ENCODE peak calls at places on chromosomes 11 and 22, in eight cellular contexts. One of them, this sample, is unnamed.

GRCh38 chr11:10317281-10317755 is 12.4 kb downstream of the ADM start:
- DNase-seq in brain pericyte: no peak
- DNase-seq in Calu3: no peak
- DNase-seq in CD8-positive, alpha-beta T cell: no peak
- DNase-seq in lower leg skin: no peak
- DNase-seq in GM10248: peak
- DNase-seq in fibroblast of pulmonary artery: no peak
- DNase-seq in left lung: no peak
- DNase-seq in this sample: peak

GRCh38 chr11:61512435-61512834 is 3.9 kb downstream of the LRRC10B start:
- DNase-seq in brain pericyte: no peak
- DNase-seq in Calu3: no peak
- DNase-seq in CD8-positive, alpha-beta T cell: no peak
- DNase-seq in lower leg skin: no peak
- DNase-seq in GM10248: no peak
- DNase-seq in fibroblast of pulmonary artery: no peak
- DNase-seq in left lung: no peak
- DNase-seq in this sample: no peak

GRCh38 chr11:28464252-28464867 is 356.2 kb downstream of the METTL15 start:
- DNase-seq in brain pericyte: no peak
- DNase-seq in Calu3: no peak
- DNase-seq in CD8-positive, alpha-beta T cell: no peak
- DNase-seq in lower leg skin: no peak
- DNase-seq in GM10248: no peak
- DNase-seq in fibroblast of pulmonary artery: peak
- DNase-seq in left lung: no peak
- DNase-seq in this sample: peak

GRCh38 chr22:27879923-27880322 is 39.1 kb downstream of the PITPNB start:
- DNase-seq in brain pericyte: no peak
- DNase-seq in Calu3: peak
- DNase-seq in CD8-positive, alpha-beta T cell: no peak
- DNase-seq in lower leg skin: no peak
- DNase-seq in GM10248: peak
- DNase-seq in fibroblast of pulmonary artery: peak
- DNase-seq in left lung: no peak
- DNase-seq in this sample: peak

GRCh38 chr11:67544591-67545242 is 21.5 kb upstream of the CABP2 start:
- DNase-seq in brain pericyte: no peak
- DNase-seq in Calu3: peak
- DNase-seq in CD8-positive, alpha-beta T cell: no peak
- DNase-seq in lower leg skin: no peak
- DNase-seq in GM10248: no peak
- DNase-seq in fibroblast of pulmonary artery: no peak
- DNase-seq in left lung: no peak
- DNase-seq in this sample: no peak

GRCh38 chr11:87180743-87181142 is 143.0 kb downstream of the TMEM135 start:
- DNase-seq in brain pericyte: no peak
- DNase-seq in Calu3: no peak
- DNase-seq in CD8-positive, alpha-beta T cell: no peak
- DNase-seq in lower leg skin: no peak
- DNase-seq in GM10248: no peak
- DNase-seq in fibroblast of pulmonary artery: peak
- DNase-seq in left lung: no peak
- DNase-seq in this sample: peak

GRCh38 chr11:46127150-46127638 is 5.9 kb upstream of the PHF21A start:
- DNase-seq in brain pericyte: no peak
- DNase-seq in Calu3: peak
- DNase-seq in CD8-positive, alpha-beta T cell: peak
- DNase-seq in lower leg skin: peak
- DNase-seq in GM10248: peak
- DNase-seq in fibroblast of pulmonary artery: peak
- DNase-seq in left lung: no peak
- DNase-seq in this sample: peak

GRCh38 chr11:77172666-77172982 is 44.6 kb downstream of the MYO7A start:
- DNase-seq in brain pericyte: no peak
- DNase-seq in Calu3: no peak
- DNase-seq in CD8-positive, alpha-beta T cell: no peak
- DNase-seq in lower leg skin: no peak
- DNase-seq in GM10248: no peak
- DNase-seq in fibroblast of pulmonary artery: no peak
- DNase-seq in left lung: peak
- DNase-seq in this sample: no peak

GRCh38 chr22:29780781-29781676 is 13.9 kb downstream of the UQCR10 start:
- DNase-seq in brain pericyte: no peak
- DNase-seq in Calu3: peak
- DNase-seq in CD8-positive, alpha-beta T cell: no peak
- DNase-seq in lower leg skin: no peak
- DNase-seq in GM10248: no peak
- DNase-seq in fibroblast of pulmonary artery: peak
- DNase-seq in left lung: no peak
- DNase-seq in this sample: peak

GRCh38 chr22:41171996-41172395 is 33.1 kb upstream of the L3MBTL2 start:
- DNase-seq in brain pericyte: no peak
- DNase-seq in Calu3: no peak
- DNase-seq in CD8-positive, alpha-beta T cell: no peak
- DNase-seq in lower leg skin: no peak
- DNase-seq in GM10248: no peak
- DNase-seq in fibroblast of pulmonary artery: no peak
- DNase-seq in left lung: no peak
- DNase-seq in this sample: no peak

GRCh38 chr11:100640646-100641045 is 46.4 kb upstream of the ARHGAP42 start:
- DNase-seq in brain pericyte: no peak
- DNase-seq in Calu3: no peak
- DNase-seq in CD8-positive, alpha-beta T cell: no peak
- DNase-seq in lower leg skin: no peak
- DNase-seq in GM10248: no peak
- DNase-seq in fibroblast of pulmonary artery: no peak
- DNase-seq in left lung: no peak
- DNase-seq in this sample: no peak

GRCh38 chr11:206002-206384 is 1.2 kb downstream of the BET1L start:
- DNase-seq in brain pericyte: no peak
- DNase-seq in Calu3: no peak
- DNase-seq in CD8-positive, alpha-beta T cell: peak
- DNase-seq in lower leg skin: peak
- DNase-seq in GM10248: no peak
- DNase-seq in fibroblast of pulmonary artery: no peak
- DNase-seq in left lung: no peak
- DNase-seq in this sample: no peak

GRCh38 chr11:117180020-117180419 is 1.5 kb downstream of the SIDT2 start:
- DNase-seq in brain pericyte: no peak
- DNase-seq in Calu3: no peak
- DNase-seq in CD8-positive, alpha-beta T cell: peak
- DNase-seq in lower leg skin: no peak
- DNase-seq in GM10248: peak
- DNase-seq in fibroblast of pulmonary artery: no peak
- DNase-seq in left lung: no peak
- DNase-seq in this sample: peak

GRCh38 chr22:21766933-21767462 is 31.4 kb upstream of the YPEL1 start:
- DNase-seq in brain pericyte: no peak
- DNase-seq in Calu3: no peak
- DNase-seq in CD8-positive, alpha-beta T cell: peak
- DNase-seq in lower leg skin: no peak
- DNase-seq in GM10248: peak
- DNase-seq in fibroblast of pulmonary artery: no peak
- DNase-seq in left lung: no peak
- DNase-seq in this sample: no peak

GRCh38 chr11:119713361-119714040 is 15.5 kb downstream of the NECTIN1 start:
- DNase-seq in brain pericyte: no peak
- DNase-seq in Calu3: no peak
- DNase-seq in CD8-positive, alpha-beta T cell: no peak
- DNase-seq in lower leg skin: no peak
- DNase-seq in GM10248: no peak
- DNase-seq in fibroblast of pulmonary artery: no peak
- DNase-seq in left lung: no peak
- DNase-seq in this sample: no peak

GRCh38 chr11:90476442-90477007 is 253.7 kb upstream of the CHORDC1 start:
- DNase-seq in brain pericyte: no peak
- DNase-seq in Calu3: peak
- DNase-seq in CD8-positive, alpha-beta T cell: no peak
- DNase-seq in lower leg skin: peak
- DNase-seq in GM10248: no peak
- DNase-seq in fibroblast of pulmonary artery: peak
- DNase-seq in left lung: no peak
- DNase-seq in this sample: peak

GRCh38 chr22:42720263-42721044 is at the start of gene A4GALT:
- DNase-seq in brain pericyte: no peak
- DNase-seq in Calu3: peak
- DNase-seq in CD8-positive, alpha-beta T cell: no peak
- DNase-seq in lower leg skin: no peak
- DNase-seq in GM10248: peak
- DNase-seq in fibroblast of pulmonary artery: no peak
- DNase-seq in left lung: no peak
- DNase-seq in this sample: peak

GRCh38 chr22:41863472-41863871 is 30.6 kb downstream of the SREBF2 start:
- DNase-seq in brain pericyte: no peak
- DNase-seq in Calu3: no peak
- DNase-seq in CD8-positive, alpha-beta T cell: no peak
- DNase-seq in lower leg skin: no peak
- DNase-seq in GM10248: no peak
- DNase-seq in fibroblast of pulmonary artery: no peak
- DNase-seq in left lung: no peak
- DNase-seq in this sample: no peak

GRCh38 chr11:773425-773824 is 3.9 kb downstream of the GATD1 start:
- DNase-seq in brain pericyte: no peak
- DNase-seq in Calu3: no peak
- DNase-seq in CD8-positive, alpha-beta T cell: no peak
- DNase-seq in lower leg skin: no peak
- DNase-seq in GM10248: no peak
- DNase-seq in fibroblast of pulmonary artery: no peak
- DNase-seq in left lung: no peak
- DNase-seq in this sample: peak

GRCh38 chr11:94131363-94132115 is 2.9 kb downstream of the PANX1 start:
- DNase-seq in brain pericyte: no peak
- DNase-seq in Calu3: no peak
- DNase-seq in CD8-positive, alpha-beta T cell: no peak
- DNase-seq in lower leg skin: no peak
- DNase-seq in GM10248: no peak
- DNase-seq in fibroblast of pulmonary artery: peak
- DNase-seq in left lung: no peak
- DNase-seq in this sample: peak

GRCh38 chr22:49301398-49302149 is 526.1 kb downstream of the BRD1 start:
- DNase-seq in brain pericyte: no peak
- DNase-seq in Calu3: no peak
- DNase-seq in CD8-positive, alpha-beta T cell: peak
- DNase-seq in lower leg skin: no peak
- DNase-seq in GM10248: no peak
- DNase-seq in fibroblast of pulmonary artery: no peak
- DNase-seq in left lung: peak
- DNase-seq in this sample: no peak

GRCh38 chr11:33018005-33018404 is 2.3 kb downstream of the DEPDC7 start:
- DNase-seq in brain pericyte: no peak
- DNase-seq in Calu3: no peak
- DNase-seq in CD8-positive, alpha-beta T cell: no peak
- DNase-seq in lower leg skin: no peak
- DNase-seq in GM10248: no peak
- DNase-seq in fibroblast of pulmonary artery: no peak
- DNase-seq in left lung: no peak
- DNase-seq in this sample: no peak

GRCh38 chr22:49349841-49350381 is 477.8 kb downstream of the BRD1 start:
- DNase-seq in brain pericyte: no peak
- DNase-seq in Calu3: no peak
- DNase-seq in CD8-positive, alpha-beta T cell: no peak
- DNase-seq in lower leg skin: no peak
- DNase-seq in GM10248: no peak
- DNase-seq in fibroblast of pulmonary artery: no peak
- DNase-seq in left lung: peak
- DNase-seq in this sample: no peak

GRCh38 chr22:44256085-44256484 is 56.7 kb downstream of the SHISAL1 start:
- DNase-seq in brain pericyte: no peak
- DNase-seq in Calu3: no peak
- DNase-seq in CD8-positive, alpha-beta T cell: peak
- DNase-seq in lower leg skin: no peak
- DNase-seq in GM10248: no peak
- DNase-seq in fibroblast of pulmonary artery: no peak
- DNase-seq in left lung: no peak
- DNase-seq in this sample: no peak

GRCh38 chr11:47067401-47067800 is 109.3 kb downstream of the ARFGAP2 start:
- DNase-seq in brain pericyte: no peak
- DNase-seq in Calu3: peak
- DNase-seq in CD8-positive, alpha-beta T cell: no peak
- DNase-seq in lower leg skin: no peak
- DNase-seq in GM10248: no peak
- DNase-seq in fibroblast of pulmonary artery: no peak
- DNase-seq in left lung: no peak
- DNase-seq in this sample: no peak

GRCh38 chr11:91804057-91804456 is 420.6 kb upstream of the FAT3 start:
- DNase-seq in brain pericyte: no peak
- DNase-seq in Calu3: no peak
- DNase-seq in CD8-positive, alpha-beta T cell: no peak
- DNase-seq in lower leg skin: no peak
- DNase-seq in GM10248: no peak
- DNase-seq in fibroblast of pulmonary artery: peak
- DNase-seq in left lung: no peak
- DNase-seq in this sample: peak

GRCh38 chr11:106087815-106088435 is 10.5 kb downstream of the AASDHPPT start:
- DNase-seq in brain pericyte: no peak
- DNase-seq in Calu3: peak
- DNase-seq in CD8-positive, alpha-beta T cell: peak
- DNase-seq in lower leg skin: peak
- DNase-seq in GM10248: no peak
- DNase-seq in fibroblast of pulmonary artery: peak
- DNase-seq in left lung: no peak
- DNase-seq in this sample: peak

GRCh38 chr11:34331736-34332135 is 26.1 kb downstream of the ABTB2 start:
- DNase-seq in brain pericyte: no peak
- DNase-seq in Calu3: no peak
- DNase-seq in CD8-positive, alpha-beta T cell: no peak
- DNase-seq in lower leg skin: no peak
- DNase-seq in GM10248: no peak
- DNase-seq in fibroblast of pulmonary artery: no peak
- DNase-seq in left lung: no peak
- DNase-seq in this sample: no peak

GRCh38 chr11:126167476-126167875 is 44.0 kb downstream of the RPUSD4 start:
- DNase-seq in brain pericyte: no peak
- DNase-seq in Calu3: no peak
- DNase-seq in CD8-positive, alpha-beta T cell: no peak
- DNase-seq in lower leg skin: no peak
- DNase-seq in GM10248: no peak
- DNase-seq in fibroblast of pulmonary artery: no peak
- DNase-seq in left lung: no peak
- DNase-seq in this sample: peak

GRCh38 chr11:107856981-107857517 is 1.5 kb downstream of the SLC35F2 start:
- DNase-seq in brain pericyte: no peak
- DNase-seq in Calu3: peak
- DNase-seq in CD8-positive, alpha-beta T cell: no peak
- DNase-seq in lower leg skin: peak
- DNase-seq in GM10248: no peak
- DNase-seq in fibroblast of pulmonary artery: no peak
- DNase-seq in left lung: no peak
- DNase-seq in this sample: no peak

GRCh38 chr11:119095066-119095880 is 6.4 kb downstream of the DPAGT1 start:
- DNase-seq in brain pericyte: peak
- DNase-seq in Calu3: peak
- DNase-seq in CD8-positive, alpha-beta T cell: peak
- DNase-seq in lower leg skin: peak
- DNase-seq in GM10248: peak
- DNase-seq in fibroblast of pulmonary artery: peak
- DNase-seq in left lung: peak
- DNase-seq in this sample: peak

This sample was measured in astrocyte of the hippocampus.